ENCODE peak calls at places on chromosomes 16 and 17, in ten cellular contexts. One of them, this sample, is unnamed.

GRCh38 chr16:86087561-86088230 is 188.7 kb downstream of the IRF8 start:
- DNase-seq in stimulated activated CD8-positive, alpha-beta memory T cell treated with anti-CD3 and anti-CD28 coated beads, Interleukin-4, amount 100 ng/mL, for 4 hours: no peak
- DNase-seq in GM10248: no peak
- DNase-seq in CD4-positive, alpha-beta T cell: no peak
- DNase-seq in C1 segment of cervical spinal cord: no peak
- DNase-seq in fibroblast of the conjunctiva: no peak
- DNase-seq in NCI-H2171: no peak
- DNase-seq in uterus: no peak
- DNase-seq in AG10803: no peak
- DNase-seq in T-helper 9 cell: no peak
- DNase-seq in this sample: no peak

GRCh38 chr17:42675348-42675983 is 1.3 kb downstream of the PLEKHH3 start:
- DNase-seq in stimulated activated CD8-positive, alpha-beta memory T cell treated with anti-CD3 and anti-CD28 coated beads, Interleukin-4, amount 100 ng/mL, for 4 hours: no peak
- DNase-seq in GM10248: no peak
- DNase-seq in CD4-positive, alpha-beta T cell: no peak
- DNase-seq in C1 segment of cervical spinal cord: no peak
- DNase-seq in fibroblast of the conjunctiva: no peak
- DNase-seq in NCI-H2171: no peak
- DNase-seq in uterus: no peak
- DNase-seq in AG10803: no peak
- DNase-seq in T-helper 9 cell: no peak
- DNase-seq in this sample: peak

GRCh38 chr17:50946223-50946890 is 80.2 kb upstream of the TOB1 start:
- DNase-seq in stimulated activated CD8-positive, alpha-beta memory T cell treated with anti-CD3 and anti-CD28 coated beads, Interleukin-4, amount 100 ng/mL, for 4 hours: no peak
- DNase-seq in GM10248: no peak
- DNase-seq in CD4-positive, alpha-beta T cell: no peak
- DNase-seq in C1 segment of cervical spinal cord: no peak
- DNase-seq in fibroblast of the conjunctiva: no peak
- DNase-seq in NCI-H2171: no peak
- DNase-seq in uterus: no peak
- DNase-seq in AG10803: no peak
- DNase-seq in T-helper 9 cell: no peak
- DNase-seq in this sample: no peak

GRCh38 chr17:43381204-43381603 is 17.6 kb upstream of the ARL4D start:
- DNase-seq in stimulated activated CD8-positive, alpha-beta memory T cell treated with anti-CD3 and anti-CD28 coated beads, Interleukin-4, amount 100 ng/mL, for 4 hours: no peak
- DNase-seq in GM10248: no peak
- DNase-seq in CD4-positive, alpha-beta T cell: no peak
- DNase-seq in C1 segment of cervical spinal cord: no peak
- DNase-seq in fibroblast of the conjunctiva: no peak
- DNase-seq in NCI-H2171: no peak
- DNase-seq in uterus: no peak
- DNase-seq in AG10803: no peak
- DNase-seq in T-helper 9 cell: no peak
- DNase-seq in this sample: no peak

GRCh38 chr17:57186231-57187019 is 69.9 kb upstream of the MSI2 start:
- DNase-seq in stimulated activated CD8-positive, alpha-beta memory T cell treated with anti-CD3 and anti-CD28 coated beads, Interleukin-4, amount 100 ng/mL, for 4 hours: no peak
- DNase-seq in GM10248: no peak
- DNase-seq in CD4-positive, alpha-beta T cell: no peak
- DNase-seq in C1 segment of cervical spinal cord: no peak
- DNase-seq in fibroblast of the conjunctiva: no peak
- DNase-seq in NCI-H2171: no peak
- DNase-seq in uterus: no peak
- DNase-seq in AG10803: no peak
- DNase-seq in T-helper 9 cell: no peak
- DNase-seq in this sample: peak

GRCh38 chr16:1159973-1160772 is 7.3 kb downstream of the CACNA1H start:
- DNase-seq in stimulated activated CD8-positive, alpha-beta memory T cell treated with anti-CD3 and anti-CD28 coated beads, Interleukin-4, amount 100 ng/mL, for 4 hours: no peak
- DNase-seq in GM10248: no peak
- DNase-seq in CD4-positive, alpha-beta T cell: no peak
- DNase-seq in C1 segment of cervical spinal cord: peak
- DNase-seq in fibroblast of the conjunctiva: no peak
- DNase-seq in NCI-H2171: peak
- DNase-seq in uterus: peak
- DNase-seq in AG10803: no peak
- DNase-seq in T-helper 9 cell: no peak
- DNase-seq in this sample: no peak

GRCh38 chr16:24525970-24526559 is 13.3 kb upstream of the RBBP6 start:
- DNase-seq in stimulated activated CD8-positive, alpha-beta memory T cell treated with anti-CD3 and anti-CD28 coated beads, Interleukin-4, amount 100 ng/mL, for 4 hours: no peak
- DNase-seq in GM10248: no peak
- DNase-seq in CD4-positive, alpha-beta T cell: no peak
- DNase-seq in C1 segment of cervical spinal cord: no peak
- DNase-seq in fibroblast of the conjunctiva: no peak
- DNase-seq in NCI-H2171: no peak
- DNase-seq in uterus: peak
- DNase-seq in AG10803: peak
- DNase-seq in T-helper 9 cell: no peak
- DNase-seq in this sample: no peak

GRCh38 chr17:17134051-17134951 is 71.8 kb downstream of the PLD6 start:
- DNase-seq in stimulated activated CD8-positive, alpha-beta memory T cell treated with anti-CD3 and anti-CD28 coated beads, Interleukin-4, amount 100 ng/mL, for 4 hours: no peak
- DNase-seq in GM10248: no peak
- DNase-seq in CD4-positive, alpha-beta T cell: no peak
- DNase-seq in C1 segment of cervical spinal cord: no peak
- DNase-seq in fibroblast of the conjunctiva: no peak
- DNase-seq in NCI-H2171: no peak
- DNase-seq in uterus: no peak
- DNase-seq in AG10803: no peak
- DNase-seq in T-helper 9 cell: no peak
- DNase-seq in this sample: no peak

GRCh38 chr17:20127660-20128413 is 118.7 kb downstream of the SPECC1 start:
- DNase-seq in stimulated activated CD8-positive, alpha-beta memory T cell treated with anti-CD3 and anti-CD28 coated beads, Interleukin-4, amount 100 ng/mL, for 4 hours: no peak
- DNase-seq in GM10248: no peak
- DNase-seq in CD4-positive, alpha-beta T cell: no peak
- DNase-seq in C1 segment of cervical spinal cord: no peak
- DNase-seq in fibroblast of the conjunctiva: no peak
- DNase-seq in NCI-H2171: no peak
- DNase-seq in uterus: no peak
- DNase-seq in AG10803: peak
- DNase-seq in T-helper 9 cell: no peak
- DNase-seq in this sample: no peak

GRCh38 chr17:68734911-68735310 is 133.7 kb upstream of the FAM20A start:
- DNase-seq in stimulated activated CD8-positive, alpha-beta memory T cell treated with anti-CD3 and anti-CD28 coated beads, Interleukin-4, amount 100 ng/mL, for 4 hours: no peak
- DNase-seq in GM10248: no peak
- DNase-seq in CD4-positive, alpha-beta T cell: no peak
- DNase-seq in C1 segment of cervical spinal cord: no peak
- DNase-seq in fibroblast of the conjunctiva: no peak
- DNase-seq in NCI-H2171: no peak
- DNase-seq in uterus: no peak
- DNase-seq in AG10803: peak
- DNase-seq in T-helper 9 cell: no peak
- DNase-seq in this sample: peak